ENCODE peak calls at places on chromosome 6, in five cellular contexts. Y is body of pancreas, J is adrenal gland, H is tibial nerve, S is breast epithelium. N is an unnamed sample.

GRCh38 chr6:74410630-74411029 is 714.6 kb downstream of the CD109 start:
- DNase-seq in Y (no peak), J (no peak), H (no peak), S (no peak), N (no peak)

GRCh38 chr6:156389296-156389695 is 387.9 kb upstream of the ARID1B start:
- DNase-seq in Y (no peak), J (no peak), H (no peak), S (no peak), N (no peak)

GRCh38 chr6:39243809-39244208 is 14.5 kb upstream of the KCNK5 start:
- DNase-seq in Y (no peak), J (peak; percentile 54), H (peak; percentile 75), S (peak; percentile 81), N (no peak)

GRCh38 chr6:72140795-72141194 is 254.4 kb downstream of the RIMS1 start:
- DNase-seq in Y (no peak), J (no peak), H (no peak), S (no peak), N (no peak)

GRCh38 chr6:131182991-131183425 is 47.7 kb downstream of the AKAP7 start:
- DNase-seq in Y (no peak), J (no peak), H (peak; percentile 26), S (no peak), N (no peak)

GRCh38 chr6:152313542-152314482 is 323.4 kb downstream of the SYNE1 start:
- DNase-seq in Y (no peak), J (no peak), H (no peak), S (no peak), N (no peak)

GRCh38 chr6:168678588-168678987 is 237.6 kb downstream of the SMOC2 start:
- DNase-seq in Y (no peak), J (peak; percentile 20), H (no peak), S (no peak), N (no peak)

GRCh38 chr6:114471450-114471849 is 128.6 kb upstream of the HS3ST5 start:
- DNase-seq in Y (no peak), J (no peak), H (no peak), S (no peak), N (no peak)

GRCh38 chr6:158231551-158232444 is 63.6 kb downstream of the GTF2H5 start:
- DNase-seq in Y (peak; percentile 75), J (peak; percentile 82), H (peak; percentile 27), S (peak; percentile 41), N (peak; percentile 12)

GRCh38 chr6:11978169-11978987 is 33.7 kb upstream of the HIVEP1 start:
- DNase-seq in Y (no peak), J (no peak), H (no peak), S (no peak), N (no peak)

GRCh38 chr6:28353356-28353755 is 3.6 kb downstream of the ZKSCAN3 start:
- DNase-seq in Y (no peak), J (no peak), H (no peak), S (no peak), N (no peak)

GRCh38 chr6:79421707-79422484 is 115.3 kb downstream of the LCA5 start:
- DNase-seq in Y (peak; percentile 64), J (peak; percentile 79), H (no peak), S (no peak), N (no peak)

GRCh38 chr6:7865811-7866210 is 44.8 kb downstream of the TXNDC5 start:
- DNase-seq in Y (no peak), J (no peak), H (no peak), S (no peak), N (no peak)

GRCh38 chr6:5457983-5458683 is 196.8 kb downstream of the FARS2 start:
- DNase-seq in Y (peak; percentile 93), J (no peak), H (no peak), S (peak; percentile 98), N (no peak)

GRCh38 chr6:170238741-170239565 is 51.9 kb downstream of the DLL1 start:
- DNase-seq in Y (no peak), J (no peak), H (no peak), S (no peak), N (no peak)

GRCh38 chr6:144294016-144294415 is 8.9 kb downstream of the UTRN start:
- DNase-seq in Y (no peak), J (no peak), H (no peak), S (no peak), N (no peak)

GRCh38 chr6:131382646-131383045 is 190.4 kb upstream of the ARG1 start:
- DNase-seq in Y (no peak), J (no peak), H (no peak), S (no peak), N (no peak)

GRCh38 chr6:35739645-35740517 is 3.0 kb downstream of the ARMC12 start:
- DNase-seq in Y (no peak), J (no peak), H (no peak), S (no peak), N (no peak)

GRCh38 chr6:101284131-101284530 is 109.4 kb upstream of the GRIK2 start:
- DNase-seq in Y (no peak), J (no peak), H (no peak), S (no peak), N (no peak)

GRCh38 chr6:57262491-57262890 is 40.4 kb upstream of the RAB23 start:
- DNase-seq in Y (peak; percentile 20), J (peak; percentile 62), H (peak; percentile 84), S (peak; percentile 19), N (no peak)

GRCh38 chr6:125363010-125363359 is 61.2 kb upstream of the HDDC2 start:
- DNase-seq in Y (no peak), J (no peak), H (no peak), S (peak; percentile 34), N (no peak)

GRCh38 chr6:165616116-165616515 is 46.9 kb downstream of the PDE10A start:
- DNase-seq in Y (no peak), J (no peak), H (peak; percentile 26), S (no peak), N (no peak)

GRCh38 chr6:37777272-37777736 is 42.2 kb upstream of the ZFAND3 start:
- DNase-seq in Y (no peak), J (no peak), H (no peak), S (no peak), N (no peak)

GRCh38 chr6:37321101-37321500 is 32.7 kb upstream of the RNF8 start:
- DNase-seq in Y (no peak), J (no peak), H (no peak), S (no peak), N (no peak)

GRCh38 chr6:116511424-116512131 is at the start of gene CALHM5:
- DNase-seq in Y (no peak), J (peak; percentile 68), H (peak; percentile 70), S (no peak), N (no peak)

GRCh38 chr6:11423667-11424066 is 113.9 kb upstream of the TMEM170B start:
- DNase-seq in Y (no peak), J (no peak), H (no peak), S (no peak), N (no peak)

GRCh38 chr6:148846778-148847761 is 100.2 kb downstream of the UST start:
- DNase-seq in Y (no peak), J (no peak), H (no peak), S (no peak), N (no peak)

GRCh38 chr6:126112171-126112632 is 125.9 kb downstream of the TRMT11 start:
- DNase-seq in Y (no peak), J (no peak), H (no peak), S (no peak), N (no peak)

GRCh38 chr6:136728033-136728939 is 64.0 kb downstream of the MAP3K5 start:
- DNase-seq in Y (no peak), J (no peak), H (no peak), S (no peak), N (no peak)

GRCh38 chr6:153787341-153787606 is 251.8 kb upstream of the OPRM1 start:
- DNase-seq in Y (no peak), J (no peak), H (no peak), S (no peak), N (no peak)

GRCh38 chr6:156880913-156881312 is 103.7 kb downstream of the ARID1B start:
- DNase-seq in Y (no peak), J (no peak), H (no peak), S (peak; percentile 26), N (no peak)

GRCh38 chr6:155050311-155050710 is 55.2 kb downstream of the TIAM2 start:
- DNase-seq in Y (no peak), J (no peak), H (no peak), S (no peak), N (no peak)

GRCh38 chr6:51398064-51398740 is 579.5 kb downstream of the TFAP2B start:
- DNase-seq in Y (no peak), J (no peak), H (no peak), S (no peak), N (no peak)

GRCh38 chr6:111230351-111231077 is 143.2 kb downstream of the SLC16A10 start:
- DNase-seq in Y (no peak), J (no peak), H (no peak), S (no peak), N (no peak)

GRCh38 chr6:44932651-44933091 is 395.5 kb upstream of the RUNX2 start:
- DNase-seq in Y (no peak), J (no peak), H (no peak), S (no peak), N (no peak)

GRCh38 chr6:54191460-54191859 is 80.2 kb downstream of the MLIP start:
- DNase-seq in Y (no peak), J (no peak), H (no peak), S (no peak), N (no peak)

GRCh38 chr6:99130897-99131873 is 183.4 kb upstream of the FBXL4 start:
- DNase-seq in Y (no peak), J (no peak), H (no peak), S (no peak), N (no peak)
- TF ChIP-seq CTCF in Y (no peak), J (no peak), H (no peak), S (no peak), N (no peak)

GRCh38 chr6:83047065-83047754 is 18.4 kb downstream of the UBE3D start:
- DNase-seq in Y (no peak), J (no peak), H (no peak), S (no peak), N (no peak)
- TF ChIP-seq POLR2A in Y (no peak), J (no peak), H (no peak), S (no peak), N (no peak)

GRCh38 chr6:43437700-43438099 is 10.4 kb downstream of the ABCC10 start:
- DNase-seq in Y (no peak), J (no peak), H (no peak), S (no peak), N (no peak)
- H3K27ac ChIP-seq in Y (no peak overlapping the region), J (no peak overlapping the region), H (peak overlapping the region; percentile 17), S (peak overlapping the region; percentile 86), N (peak overlapping the region; percentile 67)

DNA sequence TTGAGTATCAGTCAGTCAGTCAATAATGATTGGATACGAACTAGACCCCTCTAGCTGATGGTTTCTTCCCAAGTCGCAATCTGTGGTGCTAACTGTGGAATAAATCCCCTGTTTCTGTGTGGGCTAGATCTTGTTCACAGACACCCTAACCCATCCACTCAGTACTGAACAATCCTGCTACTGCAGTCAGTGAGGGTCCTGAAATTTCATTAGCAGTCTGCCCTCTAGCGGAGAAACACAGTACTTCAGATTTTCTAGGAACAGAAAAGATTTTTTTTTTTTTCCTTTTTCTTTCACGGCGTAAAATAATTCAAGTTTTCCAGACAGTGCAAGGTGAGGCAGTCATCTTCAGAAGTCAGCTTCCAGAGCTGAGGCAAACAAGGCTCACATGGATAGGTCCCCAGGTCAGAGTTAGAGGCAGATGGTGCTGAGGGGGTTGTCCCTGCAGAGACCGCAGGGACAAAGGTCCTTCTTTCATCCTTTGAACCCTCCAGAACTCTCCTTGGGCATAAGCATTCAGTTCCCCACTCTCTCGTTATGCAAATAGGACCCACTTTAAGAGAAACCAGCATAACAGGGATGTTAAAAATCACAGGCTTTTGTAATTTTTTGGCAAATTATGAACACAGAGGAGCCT is 119.6 kb downstream of the SCML4 start:
- DNase-seq in Y (peak; percentile 21), J (no peak), H (peak; percentile 75), S (no peak), N (no peak)
- TF ChIP-seq CTCF in Y (peak; percentile 71), J (peak; percentile 71), H (peak; percentile 82), S (peak; percentile 75), N (peak; percentile 69)

N was measured in esophagus squamous epithelium.